ENCODE peak calls at places on chromosomes 4 and X, in seven cellular contexts. P, A, M, I, Z, F and W are unnamed samples. For H3K36me3 and H3K9me3, the result is how much of the 10 kb centered on the place peaks cover.

GRCh38 chrX:16999275-16999674 is 52.8 kb downstream of the REPS2 start:
- DNase-seq in M (no peak), F (no peak), Z (no peak), P (no peak), A (no peak), I (no peak), W (no peak)

GRCh38 chr4:592825-593520 is 16.9 kb upstream of the TMEM271 start:
- DNase-seq in I (no peak), Z (no peak), M (no peak), F (no peak), A (no peak), P (no peak), W (no peak)

GRCh38 chr4:53089940-53090729 is 228.0 kb downstream of the RASL11B start:
- DNase-seq in M (no peak), P (no peak), I (peak), A (no peak), Z (no peak), F (no peak), W (no peak)

GRCh38 chr4:101693842-101694398 is 96.6 kb upstream of the BANK1 start:
- DNase-seq in Z (no peak), M (no peak), F (no peak), A (no peak), P (no peak), I (no peak), W (no peak)

GRCh38 chr4:155234206-155234605 is 25.8 kb downstream of the NPY2R start:
- DNase-seq in Z (no peak), M (no peak), F (no peak), P (no peak), A (no peak), I (no peak), W (no peak)

GRCh38 chrX:129648514-129649267 is 6.1 kb downstream of the APLN start:
- DNase-seq in M (no peak), Z (no peak), P (no peak), F (no peak), I (no peak), A (no peak), W (no peak)

GRCh38 chr4:2290974-2291704 is 29.2 kb upstream of the MXD4 start:
- DNase-seq in M (no peak), I (no peak), F (peak), A (peak), Z (peak), P (no peak), W (no peak)

GRCh38 chr4:45004847-45005565 is 278.6 kb upstream of the GNPDA2 start:
- DNase-seq in Z (no peak), I (no peak), M (peak), A (no peak), P (no peak), F (no peak), W (no peak)

GRCh38 chr4:68373513-68373912 is 23.6 kb upstream of the YTHDC1 start:
- DNase-seq in F (peak), I (peak), Z (peak), M (peak), A (peak), P (peak), W (no peak)

GRCh38 chrX:140712413-140713173 is 3.0 kb downstream of the LINC00632 start:
- DNase-seq in I (peak), F (peak), M (peak), A (peak), P (peak), Z (peak), W (no peak)

GRCh38 chr4:76144546-76144945 is 3.7 kb downstream of the NUP54 start:
- DNase-seq in P (no peak), I (no peak), A (no peak), M (no peak), F (no peak), Z (no peak), W (no peak)

GRCh38 chrX:129726307-129727111 is 12.3 kb upstream of the XPNPEP2 start:
- DNase-seq in F (no peak), I (peak), M (peak), P (peak), A (no peak), Z (no peak), W (no peak)

GRCh38 chr4:185591679-185592141 is 56.4 kb upstream of the PDLIM3 start:
- DNase-seq in M (peak), I (peak), P (no peak), Z (no peak), F (no peak), A (no peak), W (no peak)

GRCh38 chr4:185589067-185589844 is 53.9 kb upstream of the PDLIM3 start:
- DNase-seq in A (no peak), Z (no peak), P (no peak), F (no peak), I (peak), M (peak), W (no peak)

GRCh38 chr4:185592438-185592837 is 57.1 kb upstream of the PDLIM3 start:
- DNase-seq in I (no peak), P (no peak), A (no peak), M (no peak), F (no peak), Z (no peak), W (no peak)

GRCh38 chr4:185590982-185591381 is 55.7 kb upstream of the PDLIM3 start:
- DNase-seq in P (no peak), Z (no peak), M (no peak), A (no peak), I (no peak), F (no peak), W (no peak)

GRCh38 chr4:185592845-185593488 is 57.7 kb upstream of the PDLIM3 start:
- DNase-seq in A (no peak), P (no peak), F (no peak), I (no peak), M (no peak), Z (no peak), W (no peak)
- H3K27ac ChIP-seq in A (no peak), P (peak), F (no peak), I (no peak), M (no peak), Z (no peak), W (peak)

GRCh38 chr4:6288342-6288741 is 18.7 kb downstream of the WFS1 start:
- DNase-seq in P (no peak), A (no peak), Z (no peak), F (no peak), I (no peak), M (no peak), W (no peak)
- H3K36me3 ChIP-seq in P (under half), A (under half), Z (under half), F (under half), I (under half), M (under half), W (half or more)

GRCh38 chrX:130758072-130758471 is 144.9 kb downstream of the ENOX2 start:
- DNase-seq in I (no peak), M (no peak), Z (no peak), P (no peak), A (no peak), F (no peak), W (no peak)

GRCh38 chrX:130756233-130756632 is 146.8 kb downstream of the ENOX2 start:
- DNase-seq in Z (no peak), P (no peak), A (no peak), I (no peak), M (no peak), F (no peak), W (no peak)

DNA sequence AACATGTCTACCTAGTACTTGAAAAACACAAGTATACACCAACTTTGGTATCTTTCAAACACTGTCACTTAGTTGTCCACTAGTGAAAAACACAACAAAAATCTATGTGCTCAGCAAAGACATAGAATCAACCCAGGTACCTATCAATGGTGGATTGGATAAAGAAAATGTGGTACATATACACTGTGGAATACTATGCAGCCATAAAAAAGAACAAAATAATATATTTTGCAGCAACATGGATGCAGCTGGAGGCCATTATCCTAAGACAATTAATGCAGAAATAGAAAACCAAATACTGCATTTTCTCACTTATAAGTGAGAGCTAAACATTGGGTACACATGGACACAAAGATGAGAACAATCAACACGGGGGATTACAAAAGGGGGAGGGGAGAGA is 148.7 kb downstream of the ENOX2 start:
- DNase-seq in Z (no peak), A (no peak), M (no peak), P (no peak), F (no peak), I (no peak), W (no peak)
- H3K9me3 ChIP-seq in Z (under half), A (under half), M (under half), P (under half), F (under half), I (under half), W (under half)

GRCh38 chr4:10121568-10122097 is 5.0 kb upstream of the WDR1 start:
- DNase-seq in I (no peak), P (no peak), Z (no peak), F (no peak), A (no peak), M (no peak), W (no peak)
- H3K27ac ChIP-seq in I (no peak), P (no peak), Z (peak), F (peak), A (no peak), M (no peak), W (no peak)

GRCh38 chr4:140615451-140615850 is 46.7 kb upstream of the UCP1 start:
- DNase-seq in M (no peak), F (no peak), Z (no peak), A (no peak), P (no peak), I (no peak), W (no peak)

GRCh38 chr4:140609548-140610425 is 41.0 kb upstream of the UCP1 start:
- DNase-seq in F (no peak), Z (no peak), M (peak), P (no peak), A (peak), I (peak), W (no peak)

GRCh38 chr4:140611854-140612253 is 43.1 kb upstream of the UCP1 start:
- DNase-seq in F (no peak), P (no peak), M (peak), A (no peak), Z (no peak), I (peak), W (no peak)

GRCh38 chr4:140607852-140608251 is 39.1 kb upstream of the UCP1 start:
- DNase-seq in P (no peak), Z (no peak), A (no peak), I (no peak), F (no peak), M (no peak), W (no peak)

GRCh38 chr4:140612356-140612755 is 43.6 kb upstream of the UCP1 start:
- DNase-seq in Z (no peak), F (no peak), P (no peak), A (no peak), I (no peak), M (no peak), W (no peak)
- H3K36me3 ChIP-seq in Z (under half), F (under half), P (under half), A (under half), I (under half), M (under half), W (under half)

DNA sequence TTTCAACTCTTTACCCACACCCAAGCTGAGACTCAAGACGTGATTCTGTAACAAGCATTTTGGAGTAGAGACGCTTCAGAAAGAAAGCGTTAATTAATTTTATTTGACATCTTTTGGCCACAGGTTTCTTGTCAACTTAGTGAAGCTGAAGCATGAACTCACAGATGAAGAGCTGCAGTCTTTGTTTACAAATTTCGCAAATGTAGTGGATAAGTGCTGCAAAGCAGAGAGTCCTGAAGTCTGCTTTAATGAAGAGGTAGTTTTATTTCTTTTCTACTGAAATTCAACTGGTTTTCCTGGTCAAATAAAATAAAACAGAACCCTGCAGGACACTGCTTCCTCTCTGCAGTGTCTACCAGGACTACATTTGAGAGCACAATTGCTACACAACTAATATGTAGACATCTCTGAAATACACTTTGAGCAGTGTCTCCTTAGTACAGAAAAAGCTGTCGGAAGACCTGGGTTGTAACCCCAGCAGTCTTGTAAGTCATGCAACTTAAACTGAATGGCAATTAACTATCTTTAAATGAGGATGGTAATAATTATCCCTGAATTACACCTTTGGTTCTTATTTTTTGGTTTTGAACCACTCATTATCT is 20.2 kb downstream of the AFM start:
- DNase-seq in P (no peak), I (no peak), Z (no peak), M (no peak), A (no peak), F (no peak), W (no peak)
- H3K9me3 ChIP-seq in P (under half), I (under half), Z (under half), M (under half), A (under half), F (under half), W (under half)

DNA sequence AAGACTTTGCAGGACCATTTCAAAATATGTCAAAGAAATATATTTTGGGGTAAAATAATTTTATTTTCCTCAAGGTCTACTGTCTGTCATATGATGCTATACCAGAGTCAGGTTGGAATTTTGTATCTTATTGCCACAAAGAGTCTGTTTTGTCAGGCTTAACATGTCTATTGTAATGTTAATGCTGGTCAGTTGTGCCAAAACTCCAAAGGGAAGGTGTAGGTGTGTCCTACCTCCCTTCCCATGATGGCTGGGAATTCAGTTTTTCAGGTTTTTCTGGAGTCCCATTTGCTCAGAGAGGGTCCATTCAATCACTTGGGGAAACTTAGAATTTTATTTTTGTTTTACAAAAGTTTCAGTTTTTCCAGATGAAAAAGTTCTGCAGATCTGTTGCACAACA is 33.3 kb upstream of the SLC25A4 start:
- DNase-seq in Z (no peak), P (no peak), F (no peak), A (no peak), M (no peak), I (no peak), W (no peak)
- H3K27ac ChIP-seq in Z (peak), P (no peak), F (no peak), A (no peak), M (no peak), I (no peak), W (no peak)

GRCh38 chr4:56986192-56986591 is 7.5 kb downstream of the POLR2B start:
- DNase-seq in A (no peak), Z (no peak), F (no peak), M (no peak), P (no peak), I (no peak), W (no peak)
- H3K36me3 ChIP-seq in A (under half), Z (under half), F (under half), M (under half), P (under half), I (under half), W (under half)

DNA sequence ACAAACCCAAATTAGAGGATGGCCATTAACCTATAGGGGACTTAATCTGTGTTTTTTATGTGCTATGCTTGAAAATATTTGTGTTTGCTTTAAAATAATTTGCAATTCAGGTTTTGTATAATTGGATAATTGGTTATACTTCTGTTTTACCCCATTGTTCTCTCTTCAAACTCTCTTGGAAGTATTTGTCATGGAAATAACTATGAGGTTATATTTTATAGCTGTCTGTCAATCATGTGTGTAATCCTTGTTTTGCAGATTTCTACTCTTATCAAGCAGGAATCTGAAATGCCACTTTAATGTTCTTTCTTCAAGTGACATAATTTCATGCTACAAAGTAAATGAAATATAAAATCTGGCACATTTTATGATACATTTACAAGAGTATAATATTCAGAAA is 15.4 kb upstream of the NDUFC1 start:
- DNase-seq in A (no peak), P (no peak), I (no peak), F (no peak), M (no peak), Z (no peak), W (no peak)
- H3K9me3 ChIP-seq in A (under half), P (under half), I (under half), F (under half), M (under half), Z (under half), W (under half)

DNA sequence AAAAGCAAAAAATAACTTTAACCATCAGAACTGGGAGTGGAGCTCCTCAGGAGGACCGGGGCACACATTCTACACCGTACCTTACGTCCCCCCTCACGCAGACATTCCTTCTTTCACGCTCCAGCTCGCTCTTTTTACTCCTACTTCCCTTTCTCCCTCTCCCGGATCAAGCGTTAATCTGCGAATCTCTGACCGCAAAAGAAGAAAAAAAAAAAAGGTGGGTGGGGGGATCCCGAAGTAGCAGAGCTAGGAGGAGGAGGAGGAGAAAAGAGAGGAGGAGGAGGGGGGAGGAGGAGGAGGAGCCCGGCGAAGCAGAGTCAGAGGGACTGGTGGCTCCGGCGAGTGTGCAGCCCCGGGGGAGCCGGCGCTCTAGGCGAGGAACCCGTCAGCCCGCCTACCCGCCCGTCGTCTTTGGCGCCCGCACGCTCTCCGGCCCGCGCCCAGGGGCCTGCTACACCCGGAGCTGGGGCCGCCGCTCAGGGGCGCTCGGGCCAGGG is at the start of gene NHSL2:
- DNase-seq in F (no peak), M (peak), Z (no peak), P (no peak), I (peak), A (no peak), W (no peak)
- H3K27ac ChIP-seq in F (no peak), M (no peak), Z (no peak), P (no peak), I (no peak), A (no peak), W (peak)